ENCODE peak calls at places on chromosomes 12 and 14, in eight cellular contexts. One of them, this sample, is unnamed.

GRCh38 chr14:94650444-94650775 is 38.2 kb downstream of the SERPINA3 start:
- DNase-seq in H9: no peak
- DNase-seq in mesenchymal stem cell: no peak
- DNase-seq in endothelial cell of umbilical vein: no peak
- DNase-seq in SK-N-SH: no peak
- DNase-seq in CD8-positive, alpha-beta memory T cell: no peak
- DNase-seq in foreskin keratinocyte: no peak
- DNase-seq in iPS DF 6.9: no peak
- DNase-seq in this sample: no peak

GRCh38 chr12:80140005-80140404 is 40.7 kb downstream of the OTOGL start:
- DNase-seq in endothelial cell of umbilical vein: no peak
- DNase-seq in CD8-positive, alpha-beta memory T cell: no peak
- DNase-seq in mesenchymal stem cell: no peak
- DNase-seq in SK-N-SH: no peak
- DNase-seq in foreskin keratinocyte: no peak
- DNase-seq in iPS DF 6.9: no peak
- DNase-seq in H9: no peak
- DNase-seq in this sample: no peak

GRCh38 chr12:14770495-14771313 is 32.6 kb downstream of the WBP11 start:
- DNase-seq in endothelial cell of umbilical vein: peak; percentile 97
- DNase-seq in mesenchymal stem cell: peak; percentile 97
- DNase-seq in SK-N-SH: peak; percentile 82
- DNase-seq in CD8-positive, alpha-beta memory T cell: peak; percentile 95
- DNase-seq in H9: peak; percentile 97
- DNase-seq in iPS DF 6.9: peak; percentile 87
- DNase-seq in foreskin keratinocyte: peak; percentile 94
- DNase-seq in this sample: peak; percentile 93

GRCh38 chr12:122192441-122192840 is 9.5 kb downstream of the LRRC43 start:
- DNase-seq in iPS DF 6.9: no peak
- DNase-seq in endothelial cell of umbilical vein: no peak
- DNase-seq in CD8-positive, alpha-beta memory T cell: no peak
- DNase-seq in SK-N-SH: no peak
- DNase-seq in H9: no peak
- DNase-seq in foreskin keratinocyte: no peak
- DNase-seq in mesenchymal stem cell: no peak
- DNase-seq in this sample: no peak

GRCh38 chr12:131327521-131328488 is 374.1 kb downstream of the ADGRD1 start:
- DNase-seq in endothelial cell of umbilical vein: no peak
- DNase-seq in foreskin keratinocyte: no peak
- DNase-seq in iPS DF 6.9: peak; percentile 22
- DNase-seq in CD8-positive, alpha-beta memory T cell: no peak
- DNase-seq in mesenchymal stem cell: no peak
- DNase-seq in SK-N-SH: peak; percentile 45
- DNase-seq in H9: peak; percentile 73
- DNase-seq in this sample: no peak

GRCh38 chr14:89252887-89253532 is 164.0 kb downstream of the FOXN3 start:
- DNase-seq in endothelial cell of umbilical vein: no peak
- DNase-seq in SK-N-SH: peak; percentile 21
- DNase-seq in mesenchymal stem cell: no peak
- DNase-seq in foreskin keratinocyte: no peak
- DNase-seq in H9: peak; percentile 48
- DNase-seq in iPS DF 6.9: no peak
- DNase-seq in CD8-positive, alpha-beta memory T cell: no peak
- DNase-seq in this sample: no peak

GRCh38 chr12:93247313-93248057 is 130.2 kb upstream of the NUDT4 start:
- DNase-seq in SK-N-SH: no peak
- DNase-seq in mesenchymal stem cell: no peak
- DNase-seq in CD8-positive, alpha-beta memory T cell: no peak
- DNase-seq in foreskin keratinocyte: no peak
- DNase-seq in H9: no peak
- DNase-seq in endothelial cell of umbilical vein: no peak
- DNase-seq in iPS DF 6.9: no peak
- DNase-seq in this sample: no peak

GRCh38 chr12:121238604-121239334 is 28.8 kb downstream of the P2RX4 start:
- DNase-seq in foreskin keratinocyte: no peak
- DNase-seq in H9: peak; percentile 74
- DNase-seq in iPS DF 6.9: no peak
- DNase-seq in mesenchymal stem cell: no peak
- DNase-seq in endothelial cell of umbilical vein: peak; percentile 24
- DNase-seq in SK-N-SH: peak; percentile 54
- DNase-seq in CD8-positive, alpha-beta memory T cell: peak; percentile 15
- DNase-seq in this sample: no peak

GRCh38 chr14:96017882-96018281 is 21.3 kb upstream of the C14orf132 start:
- DNase-seq in iPS DF 6.9: no peak
- DNase-seq in endothelial cell of umbilical vein: no peak
- DNase-seq in CD8-positive, alpha-beta memory T cell: no peak
- DNase-seq in SK-N-SH: no peak
- DNase-seq in mesenchymal stem cell: no peak
- DNase-seq in foreskin keratinocyte: no peak
- DNase-seq in H9: no peak
- DNase-seq in this sample: no peak

GRCh38 chr14:51504626-51505025 is 147.1 kb upstream of the FRMD6 start:
- DNase-seq in H9: no peak
- DNase-seq in iPS DF 6.9: no peak
- DNase-seq in endothelial cell of umbilical vein: no peak
- DNase-seq in mesenchymal stem cell: no peak
- DNase-seq in foreskin keratinocyte: no peak
- DNase-seq in SK-N-SH: no peak
- DNase-seq in CD8-positive, alpha-beta memory T cell: no peak
- DNase-seq in this sample: no peak

GRCh38 chr14:105180598-105181528 is at the start of gene NUDT14:
- DNase-seq in mesenchymal stem cell: peak; percentile 46
- DNase-seq in H9: peak; percentile 83
- DNase-seq in iPS DF 6.9: no peak
- DNase-seq in foreskin keratinocyte: no peak
- DNase-seq in SK-N-SH: peak; percentile 96
- DNase-seq in endothelial cell of umbilical vein: peak; percentile 57
- DNase-seq in CD8-positive, alpha-beta memory T cell: peak; percentile 82
- DNase-seq in this sample: peak; percentile 66

GRCh38 chr12:18837025-18837424 is 99.1 kb downstream of the CAPZA3 start:
- DNase-seq in endothelial cell of umbilical vein: no peak
- DNase-seq in iPS DF 6.9: no peak
- DNase-seq in SK-N-SH: no peak
- DNase-seq in foreskin keratinocyte: no peak
- DNase-seq in CD8-positive, alpha-beta memory T cell: no peak
- DNase-seq in mesenchymal stem cell: peak; percentile 91
- DNase-seq in H9: no peak
- DNase-seq in this sample: no peak

GRCh38 chr12:92928431-92928961 is 599 bp downstream of the EEA1 start:
- DNase-seq in mesenchymal stem cell: peak; percentile 51
- DNase-seq in endothelial cell of umbilical vein: peak; percentile 57
- DNase-seq in iPS DF 6.9: no peak
- DNase-seq in SK-N-SH: peak; percentile 77
- DNase-seq in foreskin keratinocyte: peak; percentile 47
- DNase-seq in H9: no peak
- DNase-seq in CD8-positive, alpha-beta memory T cell: no peak
- DNase-seq in this sample: peak; percentile 42

GRCh38 chr14:99517046-99517642 is 35.9 kb downstream of the CCNK start:
- DNase-seq in mesenchymal stem cell: no peak
- DNase-seq in CD8-positive, alpha-beta memory T cell: no peak
- DNase-seq in H9: peak; percentile 33
- DNase-seq in iPS DF 6.9: no peak
- DNase-seq in endothelial cell of umbilical vein: no peak
- DNase-seq in SK-N-SH: peak; percentile 16
- DNase-seq in foreskin keratinocyte: no peak
- DNase-seq in this sample: peak; percentile 57

GRCh38 chr12:84919271-84919670 is 6.7 kb upstream of the SLC6A15 start:
- DNase-seq in iPS DF 6.9: no peak
- DNase-seq in endothelial cell of umbilical vein: no peak
- DNase-seq in CD8-positive, alpha-beta memory T cell: no peak
- DNase-seq in foreskin keratinocyte: peak; percentile 91
- DNase-seq in H9: no peak
- DNase-seq in mesenchymal stem cell: no peak
- DNase-seq in SK-N-SH: no peak
- DNase-seq in this sample: no peak

GRCh38 chr14:56474419-56475022 is 105.1 kb upstream of the TMEM260 start:
- DNase-seq in iPS DF 6.9: no peak
- DNase-seq in H9: no peak
- DNase-seq in endothelial cell of umbilical vein: peak; percentile 54
- DNase-seq in mesenchymal stem cell: peak; percentile 57
- DNase-seq in CD8-positive, alpha-beta memory T cell: peak; percentile 27
- DNase-seq in SK-N-SH: peak; percentile 43
- DNase-seq in foreskin keratinocyte: no peak
- DNase-seq in this sample: no peak

GRCh38 chr14:58954874-58955273 is 233.6 kb upstream of the DAAM1 start:
- DNase-seq in H9: no peak
- DNase-seq in iPS DF 6.9: no peak
- DNase-seq in SK-N-SH: no peak
- DNase-seq in mesenchymal stem cell: no peak
- DNase-seq in endothelial cell of umbilical vein: no peak
- DNase-seq in CD8-positive, alpha-beta memory T cell: no peak
- DNase-seq in foreskin keratinocyte: no peak
- DNase-seq in this sample: no peak

GRCh38 chr12:132067182-132067581 is 76.9 kb downstream of the DDX51 start:
- DNase-seq in foreskin keratinocyte: no peak
- DNase-seq in iPS DF 6.9: no peak
- DNase-seq in SK-N-SH: no peak
- DNase-seq in endothelial cell of umbilical vein: no peak
- DNase-seq in H9: no peak
- DNase-seq in CD8-positive, alpha-beta memory T cell: no peak
- DNase-seq in mesenchymal stem cell: no peak
- DNase-seq in this sample: no peak

GRCh38 chr12:108981835-108982234 is 39.0 kb downstream of the SVOP start:
- DNase-seq in endothelial cell of umbilical vein: no peak
- DNase-seq in iPS DF 6.9: no peak
- DNase-seq in mesenchymal stem cell: no peak
- DNase-seq in CD8-positive, alpha-beta memory T cell: no peak
- DNase-seq in foreskin keratinocyte: no peak
- DNase-seq in SK-N-SH: no peak
- DNase-seq in H9: no peak
- DNase-seq in this sample: no peak

DNA sequence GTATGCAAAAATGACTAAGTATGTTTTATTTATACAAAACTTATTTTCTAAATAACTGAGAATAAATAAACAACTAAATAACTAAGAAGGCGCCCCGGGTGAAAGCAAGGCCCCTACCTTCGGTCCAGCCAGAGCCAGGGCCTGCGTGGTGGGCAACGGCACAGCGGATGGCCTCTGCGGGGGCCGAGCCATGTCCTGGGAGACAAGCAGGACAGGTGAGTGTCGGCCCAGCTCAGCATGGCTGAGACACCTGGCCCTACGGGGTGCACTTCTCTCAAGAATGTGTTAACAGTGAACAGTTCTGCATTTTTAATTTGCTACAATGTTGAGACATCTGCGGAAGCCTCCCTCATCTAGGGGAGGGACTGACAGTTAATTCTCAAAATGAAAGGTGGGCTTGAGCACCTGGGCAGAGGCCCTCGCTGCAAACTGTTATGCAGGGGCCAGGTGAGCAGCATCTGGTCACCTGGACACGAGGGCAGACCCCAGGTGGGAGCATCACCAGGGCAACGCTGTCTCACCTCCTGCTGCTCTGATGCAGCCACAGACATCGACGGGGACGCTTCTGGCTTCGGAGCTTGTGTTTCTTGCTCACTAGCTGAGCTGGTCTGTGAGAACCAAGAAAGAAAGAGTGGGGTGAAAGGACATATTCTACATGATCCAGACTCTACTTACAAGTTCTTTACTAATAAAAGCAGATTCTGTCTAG is 31.8 kb downstream of the AMN start:
- DNase-seq in endothelial cell of umbilical vein: no peak
- DNase-seq in foreskin keratinocyte: no peak
- DNase-seq in H9: no peak
- DNase-seq in CD8-positive, alpha-beta memory T cell: no peak
- DNase-seq in mesenchymal stem cell: no peak
- DNase-seq in iPS DF 6.9: no peak
- DNase-seq in SK-N-SH: no peak
- DNase-seq in this sample: no peak
- H3K4me1 ChIP-seq in endothelial cell of umbilical vein: no peaks in the 10 kb centered on the region
- H3K4me1 ChIP-seq in foreskin keratinocyte: no peaks in the 10 kb centered on the region
- H3K4me1 ChIP-seq in H9: no peaks in the 10 kb centered on the region
- H3K4me1 ChIP-seq in CD8-positive, alpha-beta memory T cell: peaks cover 8% of the 10 kb centered on the region
- H3K4me1 ChIP-seq in mesenchymal stem cell: peaks cover 22% of the 10 kb centered on the region
- H3K4me1 ChIP-seq in iPS DF 6.9: no peaks in the 10 kb centered on the region
- H3K4me1 ChIP-seq in SK-N-SH: peaks cover 18% of the 10 kb centered on the region
- H3K4me1 ChIP-seq in this sample: peaks cover 12% of the 10 kb centered on the region

GRCh38 chr14:23115492-23115850 is 3.6 kb downstream of the CEBPE start:
- DNase-seq in mesenchymal stem cell: no peak
- DNase-seq in CD8-positive, alpha-beta memory T cell: no peak
- DNase-seq in iPS DF 6.9: no peak
- DNase-seq in H9: no peak
- DNase-seq in endothelial cell of umbilical vein: no peak
- DNase-seq in SK-N-SH: no peak
- DNase-seq in foreskin keratinocyte: peak; percentile 40
- DNase-seq in this sample: no peak
- H3K4me1 ChIP-seq in mesenchymal stem cell: peaks cover 30% of the 10 kb centered on the region
- H3K4me1 ChIP-seq in CD8-positive, alpha-beta memory T cell: peaks cover 52% of the 10 kb centered on the region
- H3K4me1 ChIP-seq in iPS DF 6.9: peaks cover 4% of the 10 kb centered on the region
- H3K4me1 ChIP-seq in H9: peaks cover 3% of the 10 kb centered on the region
- H3K4me1 ChIP-seq in endothelial cell of umbilical vein: peaks cover 13% of the 10 kb centered on the region
- H3K4me1 ChIP-seq in SK-N-SH: no peaks in the 10 kb centered on the region
- H3K4me1 ChIP-seq in foreskin keratinocyte: peaks cover 18% of the 10 kb centered on the region
- H3K4me1 ChIP-seq in this sample: no peaks in the 10 kb centered on the region

DNA sequence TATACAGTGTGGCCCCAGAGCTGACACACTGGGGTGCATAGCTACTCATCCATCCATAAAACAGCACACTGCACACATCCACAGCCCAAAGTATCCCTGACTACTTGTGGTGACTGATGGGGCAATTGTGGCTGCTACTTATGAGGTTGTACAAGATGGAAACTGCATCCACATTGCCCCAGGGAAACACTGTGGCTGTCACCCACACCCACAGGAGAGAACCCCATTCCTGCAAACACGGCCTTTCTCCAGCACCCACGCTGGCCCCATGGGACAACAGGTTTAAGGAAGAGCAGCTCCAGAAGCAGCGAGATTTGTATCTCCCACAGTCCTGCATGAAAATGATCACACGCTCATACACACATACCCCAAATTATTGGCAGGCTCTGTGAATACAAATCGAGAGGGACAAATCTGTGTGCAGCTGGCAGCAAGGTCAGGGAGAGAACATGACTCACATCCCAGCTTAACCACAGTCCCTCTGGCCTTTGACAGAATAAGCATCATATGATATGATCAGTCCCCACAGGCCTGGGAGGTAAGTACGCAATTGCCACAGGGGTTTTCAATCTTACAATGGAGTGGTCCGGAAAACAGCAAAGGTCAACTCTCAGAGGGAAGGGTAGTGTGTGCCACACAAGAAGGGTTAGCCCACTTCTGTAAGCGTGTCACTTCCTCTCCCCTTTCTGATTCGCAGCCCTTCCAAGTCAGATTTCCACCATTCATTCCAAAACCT is 61.9 kb downstream of the ESR2 start:
- DNase-seq in endothelial cell of umbilical vein: peak; percentile 95
- DNase-seq in H9: no peak
- DNase-seq in iPS DF 6.9: no peak
- DNase-seq in foreskin keratinocyte: no peak
- DNase-seq in mesenchymal stem cell: peak; percentile 97
- DNase-seq in SK-N-SH: no peak
- DNase-seq in CD8-positive, alpha-beta memory T cell: no peak
- DNase-seq in this sample: no peak
- H3K4me1 ChIP-seq in endothelial cell of umbilical vein: peaks cover 24% of the 10 kb centered on the region
- H3K4me1 ChIP-seq in H9: no peaks in the 10 kb centered on the region
- H3K4me1 ChIP-seq in iPS DF 6.9: no peaks in the 10 kb centered on the region
- H3K4me1 ChIP-seq in foreskin keratinocyte: no peaks in the 10 kb centered on the region
- H3K4me1 ChIP-seq in mesenchymal stem cell: peaks cover 33% of the 10 kb centered on the region
- H3K4me1 ChIP-seq in SK-N-SH: peaks cover 17% of the 10 kb centered on the region
- H3K4me1 ChIP-seq in CD8-positive, alpha-beta memory T cell: no peaks in the 10 kb centered on the region
- H3K4me1 ChIP-seq in this sample: peaks cover 4% of the 10 kb centered on the region

DNA sequence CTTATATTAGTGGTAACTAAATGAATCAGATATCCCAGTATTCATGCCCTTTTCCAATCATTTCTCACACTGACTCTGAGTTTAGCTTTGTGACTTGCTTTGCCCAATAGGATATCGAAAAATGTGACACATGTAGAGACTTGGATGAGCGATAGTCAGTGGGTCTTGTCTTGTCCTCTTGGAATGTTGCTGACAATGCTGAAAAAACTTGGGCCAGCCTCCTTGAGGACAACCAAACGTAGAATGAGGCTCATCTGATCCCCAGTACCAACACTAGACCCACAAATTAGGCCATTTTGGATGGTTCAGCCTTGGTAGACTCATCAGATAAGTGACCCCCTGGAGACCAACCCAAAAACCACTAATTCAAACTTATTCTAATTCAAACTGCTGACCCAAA is 351.0 kb downstream of the GRIN2B start:
- DNase-seq in iPS DF 6.9: no peak
- DNase-seq in mesenchymal stem cell: no peak
- DNase-seq in SK-N-SH: no peak
- DNase-seq in endothelial cell of umbilical vein: no peak
- DNase-seq in CD8-positive, alpha-beta memory T cell: no peak
- DNase-seq in H9: no peak
- DNase-seq in foreskin keratinocyte: no peak
- DNase-seq in this sample: no peak
- H3K4me1 ChIP-seq in iPS DF 6.9: no peaks in the 10 kb centered on the region
- H3K4me1 ChIP-seq in mesenchymal stem cell: no peaks in the 10 kb centered on the region
- H3K4me1 ChIP-seq in SK-N-SH: no peaks in the 10 kb centered on the region
- H3K4me1 ChIP-seq in endothelial cell of umbilical vein: no peaks in the 10 kb centered on the region
- H3K4me1 ChIP-seq in CD8-positive, alpha-beta memory T cell: no peaks in the 10 kb centered on the region
- H3K4me1 ChIP-seq in H9: no peaks in the 10 kb centered on the region
- H3K4me1 ChIP-seq in foreskin keratinocyte: no peaks in the 10 kb centered on the region
- H3K4me1 ChIP-seq in this sample: no peaks in the 10 kb centered on the region